ENCODE peak calls at places on chromosomes 12 and 14, in seven cellular contexts. Q is breast epithelium; E is right atrium auricular region; M is CD8-positive, alpha-beta memory T cell; L is Daoy; T is cortex of kidney; B is naive thymus-derived CD8-positive, alpha-beta T cell. V is an unnamed sample.

GRCh38 chr14:38145142-38145541 is 62.6 kb upstream of the SSTR1 start:
- DNase-seq in Q (no peak), E (no peak), M (no peak), L (no peak), T (no peak), B (no peak), V (no peak)

GRCh38 chr12:1108276-1108675 is 117.3 kb downstream of the ERC1 start:
- DNase-seq in Q (no peak), E (no peak), M (no peak), L (no peak), T (no peak), B (no peak), V (no peak)

GRCh38 chr12:58443273-58443980 is 476.9 kb downstream of the LRIG3 start:
- DNase-seq in Q (no peak), E (no peak), M (no peak), L (peak), T (no peak), B (no peak), V (no peak)

GRCh38 chr14:44745371-44745770 is 216.4 kb downstream of the KLHL28 start:
- DNase-seq in Q (no peak), E (no peak), M (no peak), L (no peak), T (no peak), B (no peak), V (no peak)

GRCh38 chr12:93803408-93803807 is 126.2 kb downstream of the CRADD start:
- DNase-seq in Q (no peak), E (no peak), M (no peak), L (peak), T (no peak), B (no peak), V (no peak)

GRCh38 chr12:26126340-26127284 is 1.8 kb upstream of the BHLHE41 start:
- DNase-seq in Q (peak), E (peak), M (no peak), L (peak), T (no peak), B (no peak), V (peak)

GRCh38 chr12:47686645-47687240 is 19.1 kb downstream of the RPAP3 start:
- DNase-seq in Q (no peak), E (no peak), M (peak), L (peak), T (no peak), B (peak), V (no peak)

GRCh38 chr12:110971189-110971920 is 51.0 kb upstream of the MYL2 start:
- DNase-seq in Q (no peak), E (no peak), M (no peak), L (no peak), T (no peak), B (no peak), V (peak)

GRCh38 chr14:105279642-105280361 is 21.0 kb downstream of the BRF1 start:
- DNase-seq in Q (no peak), E (no peak), M (no peak), L (no peak), T (no peak), B (no peak), V (no peak)

GRCh38 chr14:57871487-57872080 is 5.7 kb upstream of the SLC35F4 start:
- DNase-seq in Q (no peak), E (no peak), M (no peak), L (peak), T (no peak), B (no peak), V (no peak)

GRCh38 chr12:96445743-96446655 is 43.4 kb upstream of the CFAP54 start:
- DNase-seq in Q (no peak), E (no peak), M (peak), L (peak), T (no peak), B (peak), V (no peak)

GRCh38 chr12:78739653-78740052 is 124.9 kb upstream of the SYT1 start:
- DNase-seq in Q (no peak), E (no peak), M (no peak), L (no peak), T (no peak), B (no peak), V (no peak)

GRCh38 chr12:45184145-45184958 is 31.5 kb upstream of the ANO6 start:
- DNase-seq in Q (no peak), E (no peak), M (no peak), L (no peak), T (no peak), B (no peak), V (no peak)

GRCh38 chr12:129606239-129606638 is 297.6 kb downstream of the TMEM132D start:
- DNase-seq in Q (no peak), E (no peak), M (no peak), L (no peak), T (no peak), B (no peak), V (no peak)

GRCh38 chr12:81212996-81213696 is 135.3 kb downstream of the ACSS3 start:
- DNase-seq in Q (no peak), E (no peak), M (no peak), L (no peak), T (no peak), B (no peak), V (no peak)

GRCh38 chr14:101875041-101875725 is 89.2 kb upstream of the DYNC1H1 start:
- DNase-seq in Q (no peak), E (no peak), M (no peak), L (no peak), T (no peak), B (no peak), V (peak)

GRCh38 chr12:2559931-2560715 is 234.6 kb upstream of the FKBP4 start:
- DNase-seq in Q (no peak), E (no peak), M (no peak), L (no peak), T (no peak), B (no peak), V (no peak)

GRCh38 chr12:124456652-124457152 is 110.7 kb downstream of the NCOR2 start:
- DNase-seq in Q (no peak), E (no peak), M (peak), L (no peak), T (no peak), B (peak), V (no peak)

GRCh38 chr12:82958966-82959365 is 272.3 kb downstream of the TMTC2 start:
- DNase-seq in Q (no peak), E (no peak), M (no peak), L (no peak), T (no peak), B (no peak), V (no peak)

GRCh38 chr12:131982041-131982440 is 32.3 kb downstream of the EP400 start:
- DNase-seq in Q (no peak), E (peak), M (no peak), L (no peak), T (no peak), B (no peak), V (peak)

GRCh38 chr12:46926536-46926935 is 100.7 kb upstream of the SLC38A4 start:
- DNase-seq in Q (no peak), E (no peak), M (no peak), L (no peak), T (no peak), B (no peak), V (no peak)

GRCh38 chr12:107411792-107412535 is 273.6 kb upstream of the PWP1 start:
- DNase-seq in Q (no peak), E (no peak), M (no peak), L (peak), T (no peak), B (no peak), V (no peak)

GRCh38 chr14:53608369-53608768 is 348.3 kb downstream of the BMP4 start:
- DNase-seq in Q (no peak), E (no peak), M (no peak), L (peak), T (no peak), B (no peak), V (no peak)

GRCh38 chr12:1594045-1594294 is 411 bp downstream of the FBXL14 start:
- DNase-seq in Q (no peak), E (no peak), M (no peak), L (peak), T (no peak), B (no peak), V (no peak)

GRCh38 chr12:132251310-132251709 is 78.1 kb downstream of the GALNT9 start:
- DNase-seq in Q (no peak), E (no peak), M (no peak), L (no peak), T (no peak), B (no peak), V (no peak)

GRCh38 chr14:45891417-45892080 is 638.5 kb upstream of the MIS18BP1 start:
- DNase-seq in Q (no peak), E (no peak), M (no peak), L (no peak), T (no peak), B (no peak), V (no peak)

GRCh38 chr14:68681256-68681655 is 111.6 kb downstream of the ZFP36L1 start:
- DNase-seq in Q (no peak), E (no peak), M (no peak), L (no peak), T (no peak), B (no peak), V (no peak)

GRCh38 chr14:104223101-104223809 is 84.9 kb downstream of the KIF26A start:
- DNase-seq in Q (no peak), E (no peak), M (no peak), L (peak), T (no peak), B (no peak), V (no peak)

GRCh38 chr12:122894173-122895121 is 1.5 kb downstream of the VPS37B start:
- DNase-seq in Q (no peak), E (no peak), M (no peak), L (peak), T (no peak), B (peak), V (no peak)

GRCh38 chr12:53325539-53326061 is 4.2 kb upstream of the AAAS start:
- DNase-seq in Q (no peak), E (peak), M (no peak), L (no peak), T (no peak), B (peak), V (no peak)

GRCh38 chr14:33949051-33950037 is 1.5 kb downstream of the EGLN3 start:
- DNase-seq in Q (no peak), E (no peak), M (no peak), L (no peak), T (no peak), B (no peak), V (no peak)

GRCh38 chr14:22791302-22791701 is 23.9 kb downstream of the SLC7A7 start:
- DNase-seq in Q (no peak), E (no peak), M (no peak), L (peak), T (no peak), B (no peak), V (no peak)

GRCh38 chr12:9910716-9911421 is 21.3 kb downstream of the CLEC2A start:
- DNase-seq in Q (no peak), E (no peak), M (no peak), L (no peak), T (no peak), B (no peak), V (no peak)